ENCODE peak calls at places on chromosomes 12 and 14, in eight cellular contexts. X is Jurkat, Clone E6-1; T is left colon; D is activated T-helper 1 cell treated with Interleukin-2 at 50 U/mL for 16 hours; M is lower leg skin; C is HT1080; V is T-helper 2 cell; O is glutamatergic neuron. S is an unnamed sample.

GRCh38 chr12:106291342-106291741 is 11.2 kb upstream of the TCP11L2 start:
- DNase-seq in V (no peak), X (no peak), D (no peak), T (no peak), O (no peak), C (no peak), M (no peak), S (no peak)

GRCh38 chr12:120394483-120395367 is 25.8 kb upstream of the MSI1 start:
- DNase-seq in V (no peak), C (no peak), M (peak; percentile 15), D (no peak), X (no peak), T (peak; percentile 66), O (peak; percentile 29), S (no peak)

GRCh38 chr14:22040781-22041125 is 367.1 kb upstream of the OR4E1 start:
- DNase-seq in X (no peak), D (no peak), T (no peak), O (no peak), M (no peak), V (no peak), C (no peak), S (no peak)

GRCh38 chr12:18747960-18748359 is 10.0 kb downstream of the CAPZA3 start:
- DNase-seq in O (no peak), M (no peak), D (no peak), V (no peak), C (peak; percentile 81), T (no peak), X (no peak), S (no peak)

GRCh38 chr12:52924764-52925716 is 20.2 kb upstream of the KRT8 start:
- DNase-seq in X (no peak), V (no peak), T (no peak), D (no peak), M (no peak), C (peak; percentile 94), O (no peak), S (peak; percentile 96)

GRCh38 chr12:95802482-95803264 is 12.1 kb upstream of the NTN4 start:
- DNase-seq in M (no peak), X (no peak), O (no peak), V (no peak), T (peak; percentile 17), C (peak; percentile 92), D (no peak), S (peak; percentile 78)

GRCh38 chr12:16327963-16328362 is 19.5 kb upstream of the MGST1 start:
- DNase-seq in D (no peak), V (no peak), C (no peak), O (no peak), M (no peak), T (no peak), X (no peak), S (no peak)

GRCh38 chr12:128798543-128799341 is 25.0 kb downstream of the SLC15A4 start:
- DNase-seq in M (no peak), O (peak; percentile 24), D (no peak), C (no peak), X (no peak), V (no peak), T (no peak), S (no peak)

GRCh38 chr12:57452937-57453509 is 2.1 kb upstream of the INHBE start:
- DNase-seq in V (peak; percentile 37), O (peak; percentile 94), X (no peak), D (no peak), M (peak; percentile 55), T (peak; percentile 83), C (peak; percentile 70), S (peak; percentile 87)

GRCh38 chr14:81323621-81324400 is 76.3 kb downstream of the STON2 start:
- DNase-seq in T (peak; percentile 74), V (no peak), O (peak; percentile 32), X (no peak), D (no peak), C (peak; percentile 89), M (peak; percentile 36), S (peak; percentile 73)

GRCh38 chr12:82176016-82176415 is 182.2 kb downstream of the CCDC59 start:
- DNase-seq in D (no peak), O (no peak), M (no peak), X (no peak), C (no peak), T (no peak), V (no peak), S (no peak)

GRCh38 chr12:101076940-101077351 is 133.1 kb downstream of the SLC5A8 start:
- DNase-seq in C (peak; percentile 26), M (no peak), T (no peak), O (no peak), X (no peak), V (no peak), D (no peak), S (no peak)

GRCh38 chr14:100039903-100040302 is 25.3 kb upstream of the EVL start:
- DNase-seq in T (no peak), M (no peak), X (no peak), D (no peak), V (no peak), C (no peak), O (no peak), S (no peak)

GRCh38 chr12:55908726-55909512 is 18.8 kb downstream of the PYM1 start:
- DNase-seq in T (no peak), O (no peak), M (no peak), V (no peak), X (no peak), D (no peak), C (no peak), S (peak; percentile 40)

GRCh38 chr12:17301544-17301943 is 695.6 kb upstream of the LMO3 start:
- DNase-seq in M (no peak), T (no peak), V (no peak), C (no peak), X (no peak), O (no peak), D (no peak), S (no peak)

GRCh38 chr12:128829870-128830504 is 6.2 kb upstream of the SLC15A4 start:
- DNase-seq in V (peak; percentile 79), T (no peak), C (peak; percentile 19), X (no peak), M (no peak), O (no peak), D (no peak), S (no peak)

GRCh38 chr12:95956557-95957145 is 13.5 kb downstream of the AMDHD1 start:
- DNase-seq in D (no peak), C (no peak), X (no peak), V (no peak), T (no peak), O (no peak), M (no peak), S (no peak)

GRCh38 chr12:69252033-69252432 is 12.7 kb downstream of the CPSF6 start:
- DNase-seq in M (no peak), C (no peak), T (no peak), V (no peak), X (no peak), O (no peak), D (no peak), S (no peak)

GRCh38 chr14:64294672-64295413 is 672 bp upstream of the ESR2 start:
- DNase-seq in O (peak; percentile 84), D (peak; percentile 62), X (peak; percentile 35), T (peak; percentile 87), V (peak; percentile 81), C (no peak), M (no peak), S (peak; percentile 91)

GRCh38 chr12:47755655-47756562 is 2.8 kb downstream of the RAPGEF3 start:
- DNase-seq in C (no peak), D (no peak), V (peak; percentile 47), M (peak; percentile 60), T (peak; percentile 79), O (no peak), X (no peak), S (no peak)

GRCh38 chr12:27524489-27524835 is 456 bp downstream of the PPFIBP1 start:
- DNase-seq in V (no peak), M (no peak), T (no peak), C (no peak), O (no peak), D (no peak), X (no peak), S (no peak)

GRCh38 chr14:56005580-56006053 is 112.6 kb upstream of the PELI2 start:
- DNase-seq in V (no peak), O (peak; percentile 15), T (no peak), D (no peak), X (no peak), C (no peak), M (no peak), S (no peak)

GRCh38 chr14:67704484-67705089 is 2.9 kb downstream of the RDH12 start:
- DNase-seq in V (peak; percentile 76), O (no peak), C (peak; percentile 69), X (peak; percentile 67), T (no peak), M (no peak), D (no peak), S (peak; percentile 64)

GRCh38 chr14:103909531-103910261 is 18.6 kb upstream of the TDRD9 start:
- DNase-seq in T (no peak), O (no peak), V (no peak), C (no peak), M (no peak), X (no peak), D (no peak), S (no peak)

GRCh38 chr14:74620497-74620921 is 8.5 kb upstream of the LTBP2 start:
- DNase-seq in T (no peak), X (peak; percentile 16), C (peak; percentile 100), M (no peak), O (no peak), V (peak; percentile 86), D (no peak), S (peak; percentile 41)

GRCh38 chr14:37406095-37406494 is 189.0 kb downstream of the FOXA1 start:
- DNase-seq in V (no peak), T (no peak), X (no peak), D (no peak), M (no peak), O (no peak), C (no peak), S (no peak)

GRCh38 chr14:94691658-94692029 is 78.3 kb downstream of the GSC start:
- DNase-seq in T (no peak), C (peak; percentile 33), M (no peak), D (no peak), V (no peak), X (no peak), O (no peak), S (no peak)

GRCh38 chr14:94836849-94837248 is 66.9 kb upstream of the GSC start:
- DNase-seq in O (no peak), X (no peak), C (no peak), V (no peak), D (no peak), M (no peak), T (no peak), S (no peak)

GRCh38 chr12:85951823-85952222 is 77.7 kb downstream of the NTS start:
- DNase-seq in T (no peak), M (no peak), D (no peak), V (no peak), C (peak; percentile 13), O (no peak), X (peak; percentile 9), S (no peak)

GRCh38 chr12:64468966-64469365 is 17.0 kb downstream of the TBK1 start:
- DNase-seq in D (no peak), X (no peak), C (no peak), V (no peak), O (no peak), M (no peak), T (no peak), S (no peak)

GRCh38 chr14:70934502-70935134 is 27.4 kb downstream of the PCNX1 start:
- DNase-seq in O (no peak), D (no peak), V (peak; percentile 65), M (no peak), X (no peak), C (no peak), T (no peak), S (no peak)

GRCh38 chr14:87179936-87180335 is 813.0 kb downstream of the GALC start:
- DNase-seq in C (no peak), M (no peak), V (no peak), X (no peak), D (no peak), O (no peak), T (no peak), S (no peak)

GRCh38 chr14:34027990-34028490 is 77.2 kb upstream of the EGLN3 start:
- DNase-seq in C (no peak), O (no peak), D (no peak), X (no peak), T (no peak), V (no peak), M (no peak), S (no peak)

S was measured in Caco-2.